ENCODE peak calls at places on chromosome 15, in five cellular contexts. K is PC-3, Q is endothelial cell of umbilical vein, I is K562, L is fibroblast of lung. Y is an unnamed sample.

GRCh38 chr15:41487802-41488201 is 5.9 kb upstream of the ITPKA start:
- DNase-seq in L (no peak), K (no peak), I (no peak), Q (no peak), Y (no peak)

GRCh38 chr15:81914734-81915234 is 131.0 kb downstream of the MEX3B start:
- DNase-seq in Q (no peak), I (no peak), K (no peak), L (peak), Y (no peak)

GRCh38 chr15:23035964-23036566 is 3.3 kb downstream of the TUBGCP5 start:
- DNase-seq in Q (peak), L (peak), I (peak), K (peak), Y (peak)

GRCh38 chr15:29698030-29698701 is 124.1 kb downstream of the TJP1 start:
- DNase-seq in K (peak), L (peak), I (no peak), Q (peak), Y (peak)

GRCh38 chr15:57610130-57610529 is 18.4 kb downstream of the MYZAP start:
- DNase-seq in Q (peak), I (no peak), K (peak), L (peak), Y (peak)

GRCh38 chr15:97081666-97082226 is 751.2 kb downstream of the NR2F2 start:
- DNase-seq in Q (no peak), I (no peak), K (no peak), L (no peak), Y (no peak)

GRCh38 chr15:25022233-25022632 is 67.4 kb downstream of the SNRPN start:
- DNase-seq in I (no peak), L (peak), K (peak), Q (peak), Y (peak)

GRCh38 chr15:95990833-95991232 is 339.7 kb upstream of the NR2F2 start:
- DNase-seq in L (no peak), I (no peak), K (no peak), Q (no peak), Y (peak)

GRCh38 chr15:52801748-52802085 is 11.6 kb upstream of the ONECUT1 start:
- DNase-seq in L (no peak), I (no peak), K (no peak), Q (no peak), Y (no peak)

GRCh38 chr15:75452968-75453702 is 1.6 kb upstream of the SIN3A start:
- DNase-seq in K (peak), I (no peak), L (peak), Q (peak), Y (peak)

GRCh38 chr15:44195151-44195740 is at the start of gene FRMD5:
- DNase-seq in L (peak), Q (peak), I (peak), K (peak), Y (peak)

GRCh38 chr15:90376789-90377188 is 11.3 kb upstream of the IQGAP1 start:
- DNase-seq in I (no peak), L (no peak), Q (peak), K (no peak), Y (no peak)

GRCh38 chr15:49301562-49301961 is 121.5 kb upstream of the FGF7 start:
- DNase-seq in K (peak), Q (no peak), L (peak), I (peak), Y (peak)

GRCh38 chr15:101479342-101479845 is 10.1 kb downstream of the PCSK6 start:
- DNase-seq in L (no peak), I (no peak), K (no peak), Q (no peak), Y (no peak)

GRCh38 chr15:37860896-37861295 is 73.5 kb upstream of the TMCO5A start:
- DNase-seq in K (no peak), I (no peak), Q (no peak), L (no peak), Y (no peak)

GRCh38 chr15:96418146-96418545 is 87.6 kb downstream of the NR2F2 start:
- DNase-seq in Q (no peak), I (no peak), K (no peak), L (no peak), Y (no peak)

GRCh38 chr15:39657714-39658113 is 76.8 kb downstream of the THBS1 start:
- DNase-seq in L (peak), I (no peak), Q (peak), K (peak), Y (no peak)

GRCh38 chr15:35496585-35496984 is 49.4 kb downstream of the DPH6 start:
- DNase-seq in I (no peak), K (no peak), L (no peak), Q (no peak), Y (no peak)

GRCh38 chr15:77482570-77482969 is 61.9 kb downstream of the HMG20A start:
- DNase-seq in K (peak), I (no peak), Q (peak), L (peak), Y (no peak)

GRCh38 chr15:34583399-34584320 is at the start of gene GOLGA8B:
- DNase-seq in Q (peak), L (peak), K (peak), I (peak), Y (peak)

GRCh38 chr15:88904257-88904807 is 8.8 kb downstream of the MFGE8 start:
- DNase-seq in Q (no peak), K (no peak), I (no peak), L (no peak), Y (no peak)

GRCh38 chr15:90598053-90598577 is 68.4 kb downstream of the CRTC3 start:
- DNase-seq in I (peak), L (no peak), Q (peak), K (no peak), Y (no peak)

GRCh38 chr15:77064539-77065308 is 6.2 kb downstream of the TSPAN3 start:
- DNase-seq in Q (peak), L (no peak), I (peak), K (peak), Y (peak)

GRCh38 chr15:31379577-31379976 is 52.9 kb downstream of the KLF13 start:
- DNase-seq in K (no peak), Q (no peak), I (no peak), L (no peak), Y (no peak)

GRCh38 chr15:77768107-77768506 is 135.4 kb upstream of the LINGO1 start:
- DNase-seq in I (no peak), Q (no peak), K (no peak), L (no peak), Y (no peak)

GRCh38 chr15:62807539-62808130 is 234.9 kb upstream of the TPM1 start:
- DNase-seq in L (no peak), Q (no peak), I (no peak), K (no peak), Y (no peak)

GRCh38 chr15:73052679-73053397 is 575 bp downstream of the NEO1 start:
- DNase-seq in L (peak), I (peak), Q (no peak), K (no peak), Y (peak)

GRCh38 chr15:47685141-47685870 is 32.0 kb upstream of the SEMA6D start:
- DNase-seq in L (no peak), I (no peak), K (peak), Q (no peak), Y (peak)

GRCh38 chr15:28022961-28023360 is 76.2 kb downstream of the OCA2 start:
- DNase-seq in L (no peak), K (no peak), I (no peak), Q (no peak), Y (no peak)

GRCh38 chr15:56693761-56694160 is 39.5 kb downstream of the ZNF280D start:
- DNase-seq in I (no peak), K (no peak), L (no peak), Q (no peak), Y (no peak)

GRCh38 chr15:40695469-40695910 is 516 bp downstream of the RAD51 start:
- DNase-seq in L (peak), I (peak), K (peak), Q (peak), Y (peak)

GRCh38 chr15:75063338-75063737 is 39.9 kb downstream of the PPCDC start:
- DNase-seq in I (no peak), L (peak), Q (no peak), K (no peak), Y (no peak)

GRCh38 chr15:62849316-62850129 is 193.0 kb upstream of the TPM1 start:
- DNase-seq in Q (no peak), K (no peak), I (no peak), L (no peak), Y (no peak)

GRCh38 chr15:73935547-73935946 is 9.3 kb downstream of the LOXL1 start:
- DNase-seq in K (peak), I (no peak), L (no peak), Q (no peak), Y (peak)

GRCh38 chr15:40439461-40440299 is 1.1 kb upstream of the BAHD1 start:
- DNase-seq in K (peak), I (peak), Q (peak), L (no peak), Y (peak)

GRCh38 chr15:29135702-29136426 is 133.8 kb downstream of the NSMCE3 start:
- DNase-seq in K (no peak), L (no peak), I (no peak), Q (no peak), Y (no peak)

GRCh38 chr15:31221936-31222515 is 104.6 kb upstream of the KLF13 start:
- DNase-seq in K (no peak), I (no peak), L (no peak), Q (no peak), Y (no peak)

GRCh38 chr15:92958105-92958504 is 58.0 kb downstream of the CHD2 start:
- DNase-seq in K (no peak), I (no peak), Q (no peak), L (peak), Y (peak)

GRCh38 chr15:38886315-38887163 is 321.9 kb upstream of the RASGRP1 start:
- DNase-seq in Q (no peak), L (peak), K (peak), I (no peak), Y (peak)

GRCh38 chr15:51267714-51268105 is 70.7 kb downstream of the CYP19A1 start:
- DNase-seq in I (no peak), Q (no peak), K (peak), L (no peak), Y (no peak)
- H3K9ac ChIP-seq in I (no peak), Q (no peak), K (no peak), L (no peak), Y (no peak)

DNA sequence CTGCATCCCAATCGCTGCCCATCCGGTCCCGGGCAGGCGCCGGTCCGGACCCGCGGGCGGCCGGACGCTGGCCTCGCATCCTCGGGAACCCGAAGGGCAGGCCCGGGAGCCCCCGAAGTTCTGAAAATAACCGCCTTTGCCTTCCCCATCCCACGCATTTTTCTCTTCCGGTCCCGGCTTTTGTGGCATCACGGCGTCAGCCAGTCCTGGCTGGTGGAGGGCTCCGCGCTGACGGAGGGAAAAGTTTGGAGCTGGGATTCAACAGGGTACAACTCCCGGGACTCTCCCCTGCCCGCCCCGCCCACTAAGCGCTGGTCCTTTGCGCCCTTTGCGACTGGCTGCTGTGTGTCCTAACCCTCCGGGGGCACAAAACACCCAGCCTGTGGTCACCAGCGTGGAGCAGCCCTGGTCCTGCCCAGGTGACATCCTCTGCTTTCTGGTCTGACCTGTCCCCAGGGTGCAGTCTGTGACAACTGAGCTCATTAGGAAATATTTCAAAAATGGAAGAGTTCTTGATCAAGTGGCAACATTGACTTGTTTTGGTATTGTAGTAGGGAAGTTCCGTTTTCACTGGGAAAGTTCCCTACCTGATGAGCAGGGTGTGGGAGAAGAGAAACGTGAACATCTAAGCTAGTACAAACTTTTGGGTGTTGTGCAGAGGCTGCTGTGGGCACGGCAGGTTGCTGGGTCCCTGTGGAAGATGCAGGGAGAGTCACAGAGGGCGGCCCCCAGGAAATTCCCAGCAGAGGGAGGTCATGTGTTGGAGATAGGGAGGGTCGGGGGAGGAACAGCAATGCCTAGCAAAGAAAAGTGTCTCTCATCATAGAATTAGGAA is 754 bp downstream of the ARNT2 start:
- DNase-seq in K (no peak), L (no peak), I (no peak), Q (no peak), Y (no peak)
- TF ChIP-seq EZH2 in K (no peak), L (no peak), I (no peak), Q (peak), Y (peak)

GRCh38 chr15:83734487-83734886 is 80.6 kb downstream of the ADAMTSL3 start:
- DNase-seq in I (peak), L (peak), Q (no peak), K (peak), Y (peak)
- H3K9ac ChIP-seq in I (no peak), L (no peak), Q (no peak), K (peak), Y (no peak)

GRCh38 chr15:59995568-59996349 is 8.4 kb upstream of the FOXB1 start:
- DNase-seq in L (no peak), Q (no peak), K (no peak), I (no peak), Y (no peak)

GRCh38 chr15:59998256-59999063 is 5.7 kb upstream of the FOXB1 start:
- DNase-seq in I (no peak), Q (no peak), L (no peak), K (no peak), Y (no peak)

GRCh38 chr15:59997070-59997701 is 6.9 kb upstream of the FOXB1 start:
- DNase-seq in I (peak), K (peak), L (no peak), Q (no peak), Y (peak)

GRCh38 chr15:59994855-59995557 is 9.1 kb upstream of the FOXB1 start:
- DNase-seq in L (no peak), Q (no peak), I (no peak), K (no peak), Y (no peak)

GRCh38 chr15:59996498-59997041 is 7.5 kb upstream of the FOXB1 start:
- DNase-seq in Q (no peak), K (no peak), I (no peak), L (no peak), Y (no peak)
- TF ChIP-seq EZH2 in Q (peak), K (no peak), I (no peak), L (no peak), Y (peak)

DNA sequence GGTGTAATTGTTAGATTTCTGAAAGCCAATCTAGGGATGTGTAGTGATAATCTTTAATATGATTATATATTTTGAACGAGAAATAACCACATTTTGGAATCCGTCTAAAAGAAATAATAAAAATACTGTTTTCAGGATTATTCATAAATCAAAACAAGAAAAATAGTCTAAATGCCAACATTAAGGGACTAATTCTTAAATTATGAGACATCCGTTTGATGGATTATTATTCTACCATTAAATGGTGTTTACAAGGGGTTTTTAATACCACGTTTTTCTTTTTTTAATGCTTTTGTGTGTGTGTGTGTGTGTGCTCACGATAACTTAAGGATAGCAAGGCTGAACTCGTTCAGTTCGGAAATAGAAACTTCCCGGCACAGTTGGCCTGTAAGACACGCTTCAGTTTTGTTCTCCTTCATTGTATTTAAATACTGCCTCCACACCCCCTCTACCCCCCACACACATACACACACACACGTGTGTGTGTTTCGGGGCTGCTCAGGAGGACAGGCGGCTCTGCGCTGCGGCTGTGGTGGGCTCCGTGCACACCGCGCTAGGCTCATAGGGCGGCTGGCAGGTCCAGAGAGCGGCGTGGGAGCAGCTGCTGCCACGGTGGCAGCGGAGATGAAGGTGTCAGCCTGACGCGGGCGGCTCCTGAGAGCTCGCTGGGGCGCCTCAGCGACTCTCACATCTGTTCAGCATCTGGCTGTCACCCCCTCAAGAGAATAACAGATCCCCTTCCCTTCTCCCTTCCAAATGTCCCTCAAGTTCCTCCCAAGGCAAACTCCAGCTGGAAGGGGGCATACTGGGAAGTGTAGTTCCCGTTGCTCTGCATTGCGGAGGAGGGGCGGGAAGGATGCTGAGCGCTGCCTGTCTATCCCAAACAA is 23.0 kb upstream of the ANP32A start:
- DNase-seq in K (peak), I (no peak), L (peak), Q (peak), Y (no peak)
- H3K9ac ChIP-seq in K (no peak), I (no peak), L (no peak), Q (no peak), Y (no peak)

DNA sequence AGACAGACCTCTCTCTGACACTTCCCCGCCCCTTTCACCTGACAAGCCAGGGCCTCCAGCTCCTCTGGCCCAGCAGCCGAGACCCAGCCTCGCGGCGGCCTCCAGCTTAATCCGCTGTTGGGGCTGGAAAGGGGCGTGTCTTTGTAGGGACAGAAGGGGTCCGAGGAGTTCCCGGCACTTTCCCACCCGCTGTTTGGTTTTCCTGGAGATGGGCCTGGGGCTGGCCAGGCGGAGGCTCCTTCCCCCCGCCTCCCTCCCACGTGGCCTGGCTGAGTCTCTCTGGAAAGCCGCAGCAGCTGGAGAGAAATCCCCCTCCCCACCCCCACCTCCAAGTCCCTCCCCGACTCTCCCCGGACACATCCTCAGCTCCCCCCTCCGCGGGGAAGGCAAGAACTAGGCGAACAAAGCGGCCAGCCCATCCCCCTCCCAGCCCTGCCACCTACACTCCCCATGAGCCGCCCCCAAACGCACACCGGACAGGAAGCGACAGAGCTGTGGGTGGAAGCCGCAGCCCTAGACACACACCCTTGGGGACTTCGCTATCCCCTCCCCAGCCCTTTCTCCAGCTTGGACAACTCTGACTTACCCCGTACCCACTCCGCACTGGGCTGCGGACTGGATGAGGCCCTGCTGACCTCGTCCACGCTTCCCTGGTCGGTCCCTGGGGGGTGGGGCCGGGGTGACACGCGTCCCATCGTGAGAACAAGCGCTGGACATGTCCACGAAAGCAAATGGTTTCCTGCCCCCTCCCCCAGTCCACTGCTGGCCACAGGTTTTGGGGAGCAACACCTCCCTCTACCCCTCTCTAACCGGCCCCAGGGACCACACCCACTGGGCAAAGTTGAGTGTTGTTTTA is 1.2 kb downstream of the IGDCC4 start:
- DNase-seq in K (peak), I (peak), L (peak), Q (no peak), Y (no peak)
- TF ChIP-seq EZH2 in K (no peak), I (no peak), L (peak), Q (peak), Y (no peak)

DNA sequence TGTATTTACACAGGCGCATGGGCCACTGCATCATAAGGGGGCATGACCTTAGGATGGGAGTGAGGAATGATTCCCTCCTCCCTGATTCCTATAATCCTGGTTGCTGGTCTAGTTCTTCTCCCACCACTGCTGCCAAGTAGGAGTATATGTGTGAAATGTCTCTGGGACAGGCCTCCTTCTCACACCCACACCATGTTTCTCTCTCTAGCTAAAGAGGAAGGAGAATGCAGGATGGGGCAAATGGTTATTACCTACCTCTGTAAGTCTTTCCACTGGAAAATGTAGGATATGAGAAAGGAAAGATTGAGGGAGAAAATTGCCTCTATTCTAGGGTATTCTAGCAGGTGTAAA is 159.2 kb downstream of the THSD4 start:
- DNase-seq in Q (no peak), I (no peak), L (no peak), K (no peak), Y (no peak)
- H3K9ac ChIP-seq in Q (peak), I (no peak), L (no peak), K (peak), Y (no peak)

Y was measured in mammary epithelial cell.